ENCODE peak calls at places on chromosomes 2 and 18, in six cellular contexts. B, K, D, R, W and Z are unnamed samples.

GRCh38 chr2:8306530-8307351 is 375.1 kb upstream of the ID2 start:
- DNase-seq in D (peak; percentile 14), R (no peak), W (no peak), B (no peak), K (no peak), Z (no peak)

GRCh38 chr2:104340162-104340561 is 513.8 kb upstream of the POU3F3 start:
- DNase-seq in D (no peak), R (no peak), W (no peak), K (no peak), B (no peak), Z (no peak)

GRCh38 chr2:203732953-203733510 is 26.6 kb downstream of the CD28 start:
- DNase-seq in B (no peak), K (no peak), R (no peak), D (no peak), W (no peak), Z (no peak)

GRCh38 chr2:142980246-142981068 is 103.0 kb downstream of the KYNU start:
- DNase-seq in D (peak; percentile 26), B (no peak), R (peak; percentile 15), W (no peak), K (peak; percentile 12), Z (no peak)

GRCh38 chr18:48826806-48827205 is 124.0 kb downstream of the SMAD7 start:
- DNase-seq in R (no peak), D (no peak), B (peak; percentile 39), K (no peak), W (no peak), Z (peak; percentile 20)

GRCh38 chr2:203741566-203741965 is 35.1 kb downstream of the CD28 start:
- DNase-seq in B (no peak), K (no peak), W (no peak), D (no peak), R (no peak), Z (no peak)

GRCh38 chr18:77567202-77567601 is 317.6 kb downstream of the GALR1 start:
- DNase-seq in W (no peak), R (no peak), D (no peak), B (no peak), K (no peak), Z (no peak)

GRCh38 chr2:208791257-208791656 is 384.7 kb downstream of the PTH2R start:
- DNase-seq in B (no peak), W (no peak), D (no peak), R (no peak), K (no peak), Z (no peak)

GRCh38 chr2:197191177-197191947 is 119.2 kb downstream of the ANKRD44 start:
- DNase-seq in K (peak; percentile 67), W (peak; percentile 18), B (no peak), R (no peak), D (peak; percentile 56), Z (no peak)

GRCh38 chr2:156435725-156436476 is at the start of gene GPD2:
- DNase-seq in D (peak; percentile 88), K (peak; percentile 66), W (peak; percentile 80), B (peak; percentile 95), R (peak; percentile 49), Z (peak; percentile 98)

GRCh38 chr2:177392373-177393246 is at the start of gene AGPS:
- DNase-seq in B (peak; percentile 87), K (peak; percentile 69), R (peak; percentile 33), W (peak; percentile 65), D (peak; percentile 85), Z (peak; percentile 95)

GRCh38 chr2:149601141-149601796 is 13.7 kb upstream of the MMADHC start:
- DNase-seq in B (no peak), K (no peak), D (no peak), R (no peak), W (no peak), Z (no peak)

GRCh38 chr2:64730551-64731305 is 77.0 kb upstream of the SERTAD2 start:
- DNase-seq in D (peak; percentile 73), B (peak; percentile 89), W (no peak), K (peak; percentile 50), R (peak; percentile 42), Z (no peak)

GRCh38 chr2:237472187-237472712 is 14.8 kb upstream of the MLPH start:
- DNase-seq in B (no peak), K (no peak), W (no peak), R (no peak), D (no peak), Z (no peak)

GRCh38 chr2:232593931-232594330 is 39.5 kb upstream of the EFHD1 start:
- DNase-seq in K (no peak), R (no peak), W (no peak), D (no peak), B (no peak), Z (no peak)

GRCh38 chr2:20488136-20488705 is 41.3 kb downstream of the RHOB start:
- DNase-seq in W (no peak), K (no peak), R (no peak), D (no peak), B (peak; percentile 60), Z (peak; percentile 80)

GRCh38 chr2:41954304-41955291 is 93.2 kb upstream of the PKDCC start:
- DNase-seq in K (no peak), B (no peak), D (no peak), W (no peak), R (no peak), Z (no peak)

GRCh38 chr2:215002500-215002899 is 135.9 kb downstream of the ABCA12 start:
- DNase-seq in D (peak; percentile 23), R (peak; percentile 33), K (peak; percentile 8), W (peak; percentile 27), B (no peak), Z (no peak)

GRCh38 chr2:120140866-120141265 is 82.3 kb downstream of the TMEM185B start:
- DNase-seq in R (no peak), B (no peak), K (no peak), D (no peak), W (no peak), Z (no peak)

GRCh38 chr2:136248242-136248641 is 130.3 kb upstream of the CXCR4 start:
- DNase-seq in W (no peak), D (no peak), R (peak; percentile 15), K (no peak), B (no peak), Z (no peak)

GRCh38 chr2:122652670-122653069 is 897.2 kb downstream of the TSN start:
- DNase-seq in R (no peak), W (no peak), B (no peak), K (no peak), D (no peak), Z (no peak)

GRCh38 chr2:19070866-19071265 is 287.6 kb downstream of the OSR1 start:
- DNase-seq in K (no peak), R (no peak), D (no peak), B (no peak), W (no peak), Z (no peak)

GRCh38 chr2:136168605-136169210 is 50.8 kb upstream of the CXCR4 start:
- DNase-seq in B (no peak), D (no peak), W (peak; percentile 21), K (no peak), R (no peak), Z (no peak)

GRCh38 chr2:185859506-185859905 is 120.9 kb downstream of the FSIP2 start:
- DNase-seq in R (no peak), K (no peak), D (no peak), W (no peak), B (no peak), Z (no peak)

GRCh38 chr18:32730620-32731021 is 42.2 kb downstream of the KLHL14 start:
- DNase-seq in D (peak; percentile 25), R (no peak), W (no peak), K (peak; percentile 27), B (no peak), Z (no peak)

GRCh38 chr2:165898381-165898780 is 55.2 kb downstream of the TTC21B start:
- DNase-seq in R (no peak), B (no peak), D (no peak), K (no peak), W (no peak), Z (no peak)

GRCh38 chr2:151138507-151138906 is 123.2 kb downstream of the RBM43 start:
- DNase-seq in D (no peak), R (no peak), W (no peak), B (no peak), K (no peak), Z (no peak)

GRCh38 chr2:223923976-223924375 is 21.2 kb downstream of the WDFY1 start:
- DNase-seq in B (no peak), K (no peak), R (no peak), D (no peak), W (no peak), Z (no peak)